ENCODE peak calls at places on chromosomes 4 and X, in four cellular contexts. One of them, this sample, is unnamed.

GRCh38 chr4:111879539-111879938 is 265.7 kb upstream of the FAM241A start:
- DNase-seq in GM12878: peak
- DNase-seq in HepG2: no peak
- DNase-seq in K562: no peak
- DNase-seq in this sample: no peak

GRCh38 chr4:112947616-112948015 is 101.8 kb upstream of the ANK2 start:
- DNase-seq in GM12878: no peak
- DNase-seq in K562: no peak
- DNase-seq in HepG2: no peak
- DNase-seq in this sample: no peak

GRCh38 chrX:46903458-46904242 is 8.6 kb upstream of the JADE3 start:
- DNase-seq in GM12878: peak
- DNase-seq in HepG2: peak
- DNase-seq in K562: peak
- DNase-seq in this sample: peak

GRCh38 chrX:125394449-125394848 is 74.8 kb downstream of the TEX13C start:
- DNase-seq in HepG2: no peak
- DNase-seq in GM12878: no peak
- DNase-seq in K562: no peak
- DNase-seq in this sample: no peak

GRCh38 chr4:147707892-147708672 is 23.8 kb upstream of the ARHGAP10 start:
- DNase-seq in GM12878: no peak
- DNase-seq in HepG2: peak
- DNase-seq in K562: peak
- DNase-seq in this sample: peak

GRCh38 chrX:73478961-73479360 is 32.1 kb downstream of the CDX4 start:
- DNase-seq in GM12878: no peak
- DNase-seq in K562: no peak
- DNase-seq in HepG2: peak
- DNase-seq in this sample: no peak

GRCh38 chrX:101108293-101108692 is 10.3 kb downstream of the CENPI start:
- DNase-seq in GM12878: no peak
- DNase-seq in K562: no peak
- DNase-seq in HepG2: no peak
- DNase-seq in this sample: no peak

GRCh38 chr4:41256740-41257256 is at the start of gene UCHL1:
- DNase-seq in K562: no peak
- DNase-seq in GM12878: no peak
- DNase-seq in HepG2: no peak
- DNase-seq in this sample: peak

GRCh38 chrX:70054391-70054790 is 4.7 kb upstream of the AWAT2 start:
- DNase-seq in HepG2: no peak
- DNase-seq in K562: no peak
- DNase-seq in GM12878: no peak
- DNase-seq in this sample: no peak

GRCh38 chrX:112839856-112840255 is 775 bp downstream of the AMOT start:
- DNase-seq in HepG2: no peak
- DNase-seq in GM12878: no peak
- DNase-seq in K562: no peak
- DNase-seq in this sample: no peak

GRCh38 chr4:108172780-108173598 is 4.3 kb upstream of the LEF1 start:
- DNase-seq in K562: peak
- DNase-seq in GM12878: no peak
- DNase-seq in HepG2: peak
- DNase-seq in this sample: peak

GRCh38 chr4:53478671-53479456 is 101.4 kb downstream of the FIP1L1 start:
- DNase-seq in GM12878: no peak
- DNase-seq in K562: no peak
- DNase-seq in HepG2: no peak
- DNase-seq in this sample: no peak

GRCh38 chr4:121150003-121150402 is 14.1 kb downstream of the TNIP3 start:
- DNase-seq in GM12878: no peak
- DNase-seq in HepG2: no peak
- DNase-seq in K562: no peak
- DNase-seq in this sample: no peak

GRCh38 chr4:189771696-189772361 is 168.8 kb upstream of the FRG1 start:
- DNase-seq in GM12878: no peak
- DNase-seq in HepG2: no peak
- DNase-seq in K562: no peak
- DNase-seq in this sample: no peak

GRCh38 chr4:2511645-2512131 is 24.8 kb upstream of the FAM193A start:
- DNase-seq in GM12878: no peak
- DNase-seq in HepG2: no peak
- DNase-seq in K562: peak
- DNase-seq in this sample: no peak

GRCh38 chrX:123818243-123818642 is 41.6 kb upstream of the XIAP start:
- DNase-seq in K562: no peak
- DNase-seq in GM12878: no peak
- DNase-seq in HepG2: peak
- DNase-seq in this sample: no peak

GRCh38 chr4:84498203-84499026 is 677 bp downstream of the NKX6-1 start:
- DNase-seq in K562: no peak
- DNase-seq in GM12878: no peak
- DNase-seq in HepG2: no peak
- DNase-seq in this sample: peak

GRCh38 chr4:32790803-32791202 is 2070.6 kb downstream of the PCDH7 start:
- DNase-seq in GM12878: no peak
- DNase-seq in HepG2: no peak
- DNase-seq in K562: no peak
- DNase-seq in this sample: no peak

GRCh38 chr4:7928711-7929505 is 10.8 kb downstream of the AFAP1 start:
- DNase-seq in K562: no peak
- DNase-seq in GM12878: no peak
- DNase-seq in HepG2: peak
- DNase-seq in this sample: no peak

GRCh38 chr4:74267998-74268606 is 40.2 kb upstream of the EPGN start:
- DNase-seq in K562: no peak
- DNase-seq in GM12878: no peak
- DNase-seq in HepG2: no peak
- DNase-seq in this sample: no peak

GRCh38 chr4:115113382-115114106 is at the start of gene NDST4:
- DNase-seq in HepG2: no peak
- DNase-seq in K562: no peak
- DNase-seq in GM12878: no peak
- DNase-seq in this sample: no peak

GRCh38 chr4:167290684-167291083 is 56.4 kb upstream of the SPOCK3 start:
- DNase-seq in GM12878: no peak
- DNase-seq in HepG2: no peak
- DNase-seq in K562: no peak
- DNase-seq in this sample: no peak

GRCh38 chrX:71292669-71293379 is 8.7 kb upstream of the ITGB1BP2 start:
- DNase-seq in K562: no peak
- DNase-seq in HepG2: no peak
- DNase-seq in GM12878: no peak
- DNase-seq in this sample: no peak

GRCh38 chrX:12771445-12772069 is 19.7 kb upstream of the PRPS2 start:
- DNase-seq in GM12878: peak
- DNase-seq in HepG2: no peak
- DNase-seq in K562: peak
- DNase-seq in this sample: peak

GRCh38 chr4:139861471-139861870 is 195.9 kb downstream of the MGST2 start:
- DNase-seq in HepG2: peak
- DNase-seq in GM12878: no peak
- DNase-seq in K562: no peak
- DNase-seq in this sample: no peak

DNA sequence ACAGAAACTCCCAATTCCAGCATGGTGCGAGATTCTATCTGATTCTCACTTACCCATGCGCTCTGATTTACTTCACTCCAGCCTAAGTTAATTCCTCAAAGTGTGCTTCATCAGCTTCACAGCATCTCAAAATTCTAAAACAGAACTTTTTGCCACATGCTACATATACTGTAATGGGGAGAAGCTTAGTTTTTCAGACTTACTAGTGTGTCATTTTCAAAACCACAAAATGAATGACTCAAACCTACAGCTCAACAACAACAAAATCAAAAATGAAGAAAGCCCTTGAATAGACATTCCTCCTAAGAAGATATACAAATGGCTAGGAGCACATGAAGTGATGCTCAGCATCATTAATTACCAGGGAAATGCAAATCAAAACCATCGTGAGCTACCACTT is 14.9 kb downstream of the IRF2 start:
- DNase-seq in GM12878: no peak
- DNase-seq in HepG2: no peak
- DNase-seq in K562: no peak
- DNase-seq in this sample: no peak
- TF ChIP-seq NR2C2 in GM12878: no peak
- TF ChIP-seq NR2C2 in HepG2: no peak
- TF ChIP-seq NR2C2 in K562: no peak
- TF ChIP-seq NR2C2 in this sample: no peak

DNA sequence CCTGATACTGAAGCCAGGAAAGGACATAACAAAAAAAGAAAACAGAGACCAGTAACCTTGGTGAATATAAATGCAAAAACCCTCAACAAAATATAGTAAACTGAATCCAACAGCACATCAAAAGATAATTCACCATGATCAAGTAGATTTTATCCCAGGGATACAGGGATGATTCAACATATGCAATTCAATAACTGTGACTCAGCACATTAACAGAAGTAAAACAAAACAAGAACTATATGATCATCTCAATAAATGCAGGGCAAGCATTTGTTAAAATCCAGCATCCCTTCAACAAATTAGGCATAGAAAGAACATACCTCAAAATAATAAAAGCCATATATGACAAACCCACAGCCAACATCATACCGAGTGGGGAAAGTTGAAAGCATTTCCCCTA is 112.0 kb downstream of the HHIP start:
- DNase-seq in GM12878: no peak
- DNase-seq in HepG2: no peak
- DNase-seq in K562: no peak
- DNase-seq in this sample: no peak
- TF ChIP-seq ETV6 in GM12878: no peak
- TF ChIP-seq ETV6 in HepG2: no peak
- TF ChIP-seq ETV6 in K562: no peak
- TF ChIP-seq ETV6 in this sample: no peak

DNA sequence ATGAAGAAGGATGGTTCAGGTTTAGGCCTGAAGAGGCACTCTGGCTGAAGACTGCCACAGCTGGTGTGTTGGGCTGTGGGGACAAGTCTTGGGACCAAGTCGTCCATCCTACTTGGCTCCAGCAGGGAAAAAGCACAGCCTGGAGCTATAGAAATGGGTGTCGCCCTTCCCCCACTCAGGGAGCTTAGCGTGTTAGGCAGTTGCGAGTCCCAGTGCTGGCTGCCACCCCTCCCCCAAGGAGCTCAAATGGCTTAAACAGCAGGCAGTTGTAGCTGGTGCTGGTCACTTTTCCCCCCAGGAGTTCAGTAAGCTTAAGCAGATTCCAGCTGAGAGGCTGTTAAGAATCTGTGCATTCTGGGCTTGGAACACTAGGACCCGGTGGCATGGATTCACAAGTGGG is 319.5 kb upstream of the POF1B start:
- DNase-seq in K562: no peak
- DNase-seq in GM12878: no peak
- DNase-seq in HepG2: no peak
- DNase-seq in this sample: peak
- TF ChIP-seq NR2C2 in K562: no peak
- TF ChIP-seq NR2C2 in GM12878: no peak
- TF ChIP-seq NR2C2 in HepG2: no peak
- TF ChIP-seq NR2C2 in this sample: no peak

GRCh38 chr4:3801521-3801920 is 35.3 kb downstream of the ADRA2C start:
- DNase-seq in GM12878: no peak
- DNase-seq in K562: no peak
- DNase-seq in HepG2: no peak
- DNase-seq in this sample: no peak

GRCh38 chr4:3796960-3797359 is 30.8 kb downstream of the ADRA2C start:
- DNase-seq in GM12878: no peak
- DNase-seq in K562: no peak
- DNase-seq in HepG2: no peak
- DNase-seq in this sample: no peak

GRCh38 chr4:3797831-3798500 is 31.8 kb downstream of the ADRA2C start:
- DNase-seq in HepG2: no peak
- DNase-seq in GM12878: no peak
- DNase-seq in K562: no peak
- DNase-seq in this sample: no peak

GRCh38 chr4:3800351-3800750 is 34.2 kb downstream of the ADRA2C start:
- DNase-seq in K562: no peak
- DNase-seq in HepG2: no peak
- DNase-seq in GM12878: no peak
- DNase-seq in this sample: no peak

GRCh38 chr4:3799496-3799895 is 33.3 kb downstream of the ADRA2C start:
- DNase-seq in HepG2: no peak
- DNase-seq in GM12878: no peak
- DNase-seq in K562: no peak
- DNase-seq in this sample: no peak
- TF ChIP-seq ETV6 in HepG2: no peak
- TF ChIP-seq ETV6 in GM12878: no peak
- TF ChIP-seq ETV6 in K562: no peak
- TF ChIP-seq ETV6 in this sample: no peak